ENCODE peak calls at places on chromosomes 13 and 19, in six cellular contexts. M, G, E, D, B and Q are unnamed samples.

GRCh38 chr19:31132753-31133110 is 216.5 kb downstream of the TSHZ3 start:
- DNase-seq in M (no peak), G (no peak), E (no peak), D (no peak), B (no peak), Q (no peak)

GRCh38 chr13:24119593-24120508 is 40.7 kb upstream of the SPATA13 start:
- DNase-seq in M (peak), G (no peak), E (no peak), D (no peak), B (no peak), Q (no peak)

GRCh38 chr19:756232-756631 is 5.3 kb downstream of the MISP start:
- DNase-seq in M (peak), G (no peak), E (no peak), D (no peak), B (no peak), Q (peak)

GRCh38 chr19:4523306-4524110 is 5.2 kb upstream of the PLIN4 start:
- DNase-seq in M (peak), G (no peak), E (no peak), D (peak), B (no peak), Q (peak)

GRCh38 chr13:42532561-42533335 is 41.2 kb upstream of the TNFSF11 start:
- DNase-seq in M (peak), G (no peak), E (no peak), D (no peak), B (no peak), Q (peak)

GRCh38 chr13:110841846-110842245 is 73.0 kb downstream of the ANKRD10 start:
- DNase-seq in M (no peak), G (no peak), E (no peak), D (no peak), B (no peak), Q (no peak)

GRCh38 chr19:44653343-44653742 is 9.6 kb downstream of the PVR start:
- DNase-seq in M (no peak), G (no peak), E (no peak), D (no peak), B (no peak), Q (no peak)

GRCh38 chr13:80515296-80515695 is 174.4 kb upstream of the SPRY2 start:
- DNase-seq in M (no peak), G (no peak), E (no peak), D (no peak), B (no peak), Q (no peak)

GRCh38 chr19:13902993-13903555 is 2.8 kb downstream of the BRME1 start:
- DNase-seq in M (no peak), G (no peak), E (no peak), D (no peak), B (no peak), Q (peak)

GRCh38 chr13:51276684-51277083 is 54.5 kb downstream of the FAM124A start:
- DNase-seq in M (peak), G (no peak), E (no peak), D (peak), B (no peak), Q (no peak)

GRCh38 chr19:5323475-5323811 is 17.2 kb downstream of the PTPRS start:
- DNase-seq in M (no peak), G (no peak), E (no peak), D (no peak), B (no peak), Q (no peak)

GRCh38 chr19:55690109-55690768 is 15.2 kb downstream of the EPN1 start:
- DNase-seq in M (no peak), G (no peak), E (no peak), D (no peak), B (no peak), Q (no peak)

GRCh38 chr19:32881766-32882165 is 12.2 kb upstream of the SLC7A9 start:
- DNase-seq in M (no peak), G (no peak), E (no peak), D (peak), B (no peak), Q (no peak)

GRCh38 chr13:94112227-94112626 is 367.3 kb downstream of the DCT start:
- DNase-seq in M (peak), G (no peak), E (no peak), D (no peak), B (no peak), Q (no peak)

GRCh38 chr13:32040052-32040642 is 8.6 kb downstream of the FRY start:
- DNase-seq in M (no peak), G (no peak), E (no peak), D (no peak), B (no peak), Q (no peak)

GRCh38 chr19:2252481-2253105 is 3.5 kb downstream of the AMH start:
- DNase-seq in M (no peak), G (no peak), E (no peak), D (no peak), B (no peak), Q (no peak)

GRCh38 chr13:25581351-25581750 is 209.6 kb downstream of the ATP8A2 start:
- DNase-seq in M (no peak), G (no peak), E (no peak), D (no peak), B (no peak), Q (no peak)

GRCh38 chr19:39126593-39127187 is 1.1 kb downstream of the PAK4 start:
- DNase-seq in M (peak), G (no peak), E (no peak), D (no peak), B (no peak), Q (no peak)

GRCh38 chr13:24244802-24245201 is 64.6 kb upstream of the C1QTNF9 start:
- DNase-seq in M (no peak), G (no peak), E (no peak), D (no peak), B (no peak), Q (no peak)

GRCh38 chr19:34254552-34255432 is at the start of gene GARRE1:
- DNase-seq in M (peak), G (no peak), E (no peak), D (peak), B (no peak), Q (peak)

GRCh38 chr13:27372896-27373295 is 51.5 kb upstream of the GTF3A start:
- DNase-seq in M (peak), G (no peak), E (no peak), D (no peak), B (peak), Q (no peak)

GRCh38 chr19:32397736-32398135 is 7.8 kb upstream of the DPY19L3 start:
- DNase-seq in M (peak), G (peak), E (no peak), D (no peak), B (no peak), Q (no peak)

GRCh38 chr19:29540128-29540527 is 14.3 kb downstream of the VSTM2B start:
- DNase-seq in M (no peak), G (no peak), E (no peak), D (peak), B (no peak), Q (no peak)